ENCODE peak calls at places on chromosomes 1 and 21, in four cellular contexts. R is activated T-helper 2 cell treated with anti-CD3 and anti-CD28 coated beads, Interferon-gamma antibody, Interleukin-2, Interleukin-4, amounts not matched to agents 10 μg/mL and 5 μg/mL and 100 μg/mL, durations not matched to agents 14 hours and 24 hours and 36 hours; G is suprapubic skin; O is ovary. C is an unnamed sample.
A peak's percentile ranks its signal among the peaks of the same experiment; 100 is the strongest.

GRCh38 chr1:109644670-109645069 is 11.2 kb upstream of the GSTM4 start:
- DNase-seq in O (no peak), R (no peak), G (no peak), C (no peak)

GRCh38 chr1:155938220-155938627 is 3.2 kb upstream of the RXFP4 start:
- DNase-seq in O (peak; percentile 41), R (no peak), G (no peak), C (no peak)

GRCh38 chr1:63947904-63948303 is 174.1 kb downstream of the ROR1 start:
- DNase-seq in G (no peak), O (no peak), R (no peak), C (no peak)

GRCh38 chr1:225909477-225909876 is 14.6 kb downstream of the PYCR2 start:
- DNase-seq in G (no peak), O (no peak), R (no peak), C (no peak)

GRCh38 chr1:2072109-2072806 is 22.0 kb downstream of the PRKCZ start:
- DNase-seq in O (no peak), G (no peak), R (no peak), C (no peak)

GRCh38 chr1:156744344-156744743 is 3.5 kb upstream of the MRPL24 start:
- DNase-seq in O (no peak), R (no peak), G (no peak), C (no peak)

GRCh38 chr1:193181985-193182384 is 4.4 kb downstream of the B3GALT2 start:
- DNase-seq in G (no peak), O (no peak), R (no peak), C (no peak)

GRCh38 chr1:234953655-234954420 is 174.8 kb downstream of the TOMM20 start:
- DNase-seq in R (no peak), G (no peak), O (no peak), C (no peak)

GRCh38 chr1:154178856-154179811 is 12.8 kb downstream of the TPM3 start:
- DNase-seq in O (no peak), G (no peak), R (no peak), C (no peak)

GRCh38 chr1:79155991-79156390 is 149.5 kb upstream of the ADGRL4 start:
- DNase-seq in R (no peak), O (no peak), G (no peak), C (no peak)

GRCh38 chr1:181423301-181423918 is 59.9 kb upstream of the CACNA1E start:
- DNase-seq in R (peak; percentile 27), O (no peak), G (no peak), C (no peak)

GRCh38 chr1:198633675-198634121 is 5.1 kb upstream of the PTPRC start:
- DNase-seq in R (no peak), O (no peak), G (no peak), C (no peak)

GRCh38 chr21:25664462-25665070 is 25.5 kb downstream of the JAM2 start:
- DNase-seq in R (no peak), O (no peak), G (no peak), C (no peak)

C was measured in thoracic aorta.